ENCODE peak calls at places on chromosome 17, in five cellular contexts. J is fibroblast of lung; D is CD8-positive, alpha-beta memory T cell; E is right cardiac atrium; Y is IMR-90. U is an unnamed sample. For H3K4me1, the result is how much of the 10 kb centered on the place peaks cover.

GRCh38 chr17:29383687-29384086 is 6.5 kb upstream of the TAOK1 start:
- DNase-seq in J (peak), D (no peak), E (no peak), Y (peak), U (no peak)

GRCh38 chr17:77602883-77603640 is 355.4 kb upstream of the TNRC6C start:
- DNase-seq in J (no peak), D (no peak), E (peak), Y (no peak), U (no peak)

GRCh38 chr17:45428954-45429337 is 3.7 kb downstream of the ARHGAP27 start:
- DNase-seq in J (no peak), D (no peak), E (no peak), Y (no peak), U (no peak)

GRCh38 chr17:59381716-59382570 is 50.5 kb downstream of the YPEL2 start:
- DNase-seq in J (no peak), D (no peak), E (peak), Y (no peak), U (no peak)

GRCh38 chr17:21028192-21028591 is 14.6 kb downstream of the USP22 start:
- DNase-seq in J (no peak), D (no peak), E (no peak), Y (no peak), U (no peak)

GRCh38 chr17:40699359-40699758 is 4.2 kb downstream of the KRT24 start:
- DNase-seq in J (no peak), D (no peak), E (peak), Y (no peak), U (no peak)

GRCh38 chr17:80008383-80008840 is 27.3 kb downstream of the TBC1D16 start:
- DNase-seq in J (peak), D (peak), E (peak), Y (peak), U (peak)

GRCh38 chr17:36859701-36860100 is 77.6 kb upstream of the LHX1 start:
- DNase-seq in J (no peak), D (no peak), E (no peak), Y (no peak), U (no peak)

GRCh38 chr17:51841669-51842068 is 316.8 kb downstream of the CA10 start:
- DNase-seq in J (no peak), D (no peak), E (no peak), Y (no peak), U (no peak)

GRCh38 chr17:52751051-52751450 is 592.5 kb upstream of the CA10 start:
- DNase-seq in J (no peak), D (no peak), E (no peak), Y (no peak), U (no peak)

GRCh38 chr17:64679710-64680216 is 17.7 kb upstream of the SMURF2 start:
- DNase-seq in J (peak), D (no peak), E (no peak), Y (peak), U (no peak)
- H3K4me3 ChIP-seq in J (peak), D (no peak), E (no peak), Y (peak), U (no peak)

GRCh38 chr17:731943-732787 is at the start of gene TLCD3A:
- DNase-seq in J (peak), D (peak), E (peak), Y (peak), U (peak)
- H3K27ac ChIP-seq in J (peak), D (peak), E (peak), Y (peak), U (peak)

DNA sequence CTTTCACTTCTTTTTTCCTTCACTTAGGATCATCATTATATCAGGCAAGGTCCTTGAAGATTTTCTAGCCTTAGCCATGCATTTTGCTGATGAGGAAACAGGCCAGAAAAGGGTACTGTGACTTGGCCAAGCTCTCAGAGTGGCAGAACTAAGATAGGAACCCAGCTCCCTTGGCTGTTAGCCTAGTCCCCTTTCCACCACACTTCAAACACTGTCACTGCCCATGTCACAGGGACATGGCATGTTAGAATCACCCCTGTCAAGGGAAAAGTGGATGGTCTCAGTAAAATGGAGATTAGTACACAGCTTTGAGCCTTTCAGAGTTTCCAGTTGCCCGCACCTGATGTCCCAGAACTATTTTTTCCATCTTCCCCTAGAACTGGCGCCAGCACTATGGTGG is 1.7 kb downstream of the CALCOCO2 start:
- DNase-seq in J (no peak), D (no peak), E (no peak), Y (no peak), U (no peak)
- H3K4me1 ChIP-seq in J (under half), D (half or more), E (under half), Y (under half), U (under half)

GRCh38 chr17:10036511-10037061 is 131.5 kb upstream of the RCVRN start:
- DNase-seq in J (no peak), D (no peak), E (peak), Y (no peak), U (no peak)

GRCh38 chr17:10033982-10034381 is 128.9 kb upstream of the RCVRN start:
- DNase-seq in J (no peak), D (no peak), E (no peak), Y (no peak), U (no peak)

GRCh38 chr17:10032142-10032541 is 127.1 kb upstream of the RCVRN start:
- DNase-seq in J (peak), D (no peak), E (no peak), Y (peak), U (no peak)

GRCh38 chr17:10033449-10033848 is 128.4 kb upstream of the RCVRN start:
- DNase-seq in J (no peak), D (no peak), E (no peak), Y (no peak), U (no peak)

GRCh38 chr17:10034719-10035475 is 129.8 kb upstream of the RCVRN start:
- DNase-seq in J (no peak), D (no peak), E (no peak), Y (no peak), U (no peak)
- H3K4me3 ChIP-seq in J (no peak), D (no peak), E (peak), Y (no peak), U (no peak)

DNA sequence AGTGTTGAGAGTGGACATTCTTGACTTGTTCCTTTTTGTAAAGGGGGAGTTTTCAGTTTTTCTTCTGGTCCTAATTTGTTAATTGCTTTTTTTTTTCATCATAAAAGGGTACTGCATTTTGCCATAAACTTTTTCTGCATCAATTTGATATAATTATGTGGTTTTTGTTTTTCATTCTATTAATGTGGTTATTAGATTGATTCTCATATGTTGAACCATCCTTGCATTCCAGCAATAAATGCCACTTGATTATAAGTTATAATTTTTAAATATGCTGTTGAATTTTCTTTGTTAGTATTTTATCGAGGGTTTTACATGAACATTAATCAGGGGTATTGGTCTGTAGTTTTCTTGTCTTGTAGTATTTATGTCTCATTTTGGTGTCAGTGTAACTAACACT is 87.2 kb upstream of the SMIM36 start:
- DNase-seq in J (no peak), D (no peak), E (no peak), Y (no peak), U (no peak)
- H3K27ac ChIP-seq in J (no peak), D (no peak), E (no peak), Y (no peak), U (no peak)

GRCh38 chr17:34999456-34999855 is 19.1 kb downstream of the LIG3 start:
- DNase-seq in J (no peak), D (no peak), E (no peak), Y (no peak), U (no peak)
- H3K4me1 ChIP-seq in J (under half), D (under half), E (under half), Y (under half), U (under half)

GRCh38 chr17:4858880-4859260 is 25.7 kb downstream of the MINK1 start:
- DNase-seq in J (peak), D (no peak), E (peak), Y (peak), U (no peak)
- H3K4me3 ChIP-seq in J (no peak), D (no peak), E (no peak), Y (no peak), U (no peak)

GRCh38 chr17:907725-908124 is 71.9 kb downstream of the NXN start:
- DNase-seq in J (no peak), D (no peak), E (no peak), Y (no peak), U (no peak)

GRCh38 chr17:915416-916201 is 64.0 kb downstream of the NXN start:
- DNase-seq in J (peak), D (no peak), E (peak), Y (no peak), U (no peak)

GRCh38 chr17:913207-913606 is 66.4 kb downstream of the NXN start:
- DNase-seq in J (no peak), D (no peak), E (no peak), Y (no peak), U (no peak)

GRCh38 chr17:910503-911194 is 68.9 kb downstream of the NXN start:
- DNase-seq in J (no peak), D (no peak), E (no peak), Y (no peak), U (no peak)

DNA sequence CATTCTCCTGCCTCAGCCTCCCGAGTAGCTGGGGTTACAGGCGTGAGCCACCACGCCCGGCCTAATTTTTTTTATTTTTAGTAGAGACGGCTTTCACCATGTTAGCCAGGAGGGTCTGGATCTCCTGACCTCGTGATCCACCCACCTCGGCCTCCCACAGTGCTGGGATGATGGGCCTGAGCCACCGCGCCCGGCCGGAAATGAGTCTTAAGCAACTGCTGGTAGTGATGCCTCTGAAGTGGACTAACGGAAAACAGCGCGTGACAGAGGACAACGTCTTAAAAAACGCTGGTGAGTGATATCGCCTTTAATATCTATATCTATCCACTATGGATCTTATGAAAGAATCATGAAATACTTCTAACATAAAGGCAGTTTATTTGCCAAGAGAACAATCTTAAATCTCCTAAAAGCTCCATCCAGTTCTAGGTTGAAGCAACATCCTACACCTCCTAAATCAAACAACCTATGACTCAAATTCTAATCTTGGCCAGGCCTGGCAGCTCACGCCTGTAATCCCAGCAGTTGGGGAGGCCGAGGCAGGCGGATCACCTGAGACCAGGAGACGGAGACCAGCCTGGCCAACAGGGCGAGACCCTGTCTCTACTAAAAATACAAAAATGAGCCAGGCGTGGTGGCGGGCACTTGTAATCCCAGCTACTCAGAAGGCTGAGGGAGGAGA is 69.8 kb downstream of the NXN start:
- DNase-seq in J (no peak), D (no peak), E (no peak), Y (no peak), U (no peak)
- H3K27ac ChIP-seq in J (no peak), D (no peak), E (no peak), Y (no peak), U (no peak)